ENCODE peak calls at places on chromosomes 4 and X, in ten cellular contexts. One of them, this sample, is unnamed.

GRCh38 chrX:36357855-36358254 is 438.3 kb downstream of the CFAP47 start:
- DNase-seq in activated CD4-positive, alpha-beta T cell treated with anti-CD3 and anti-CD28 coated beads for 24 hours: no peak
- DNase-seq in neuronal stem cell: no peak
- DNase-seq in RKO: no peak
- DNase-seq in AG09319: no peak
- DNase-seq in gastrocnemius medialis: no peak
- DNase-seq in activated T-cell treated with anti-CD3 and anti-CD28 coated beads, Interleukin-2, amount 50 U/mL, for 72 hours: no peak
- DNase-seq in ovary: no peak
- DNase-seq in NCI-H69: no peak
- DNase-seq in stimulated activated CD8-positive, alpha-beta memory T cell treated with anti-CD3 and anti-CD28 coated beads, Interleukin-4, amount 100 ng/mL, for 48 hours: no peak
- DNase-seq in this sample: peak

GRCh38 chr4:57462843-57463242 is 352.7 kb upstream of the IGFBP7 start:
- DNase-seq in activated CD4-positive, alpha-beta T cell treated with anti-CD3 and anti-CD28 coated beads for 24 hours: no peak
- DNase-seq in neuronal stem cell: peak
- DNase-seq in RKO: no peak
- DNase-seq in AG09319: no peak
- DNase-seq in gastrocnemius medialis: no peak
- DNase-seq in activated T-cell treated with anti-CD3 and anti-CD28 coated beads, Interleukin-2, amount 50 U/mL, for 72 hours: no peak
- DNase-seq in ovary: no peak
- DNase-seq in NCI-H69: peak
- DNase-seq in stimulated activated CD8-positive, alpha-beta memory T cell treated with anti-CD3 and anti-CD28 coated beads, Interleukin-4, amount 100 ng/mL, for 48 hours: no peak
- DNase-seq in this sample: peak

GRCh38 chr4:118683513-118683912 is 1.7 kb upstream of the METTL14 start:
- DNase-seq in activated CD4-positive, alpha-beta T cell treated with anti-CD3 and anti-CD28 coated beads for 24 hours: no peak
- DNase-seq in neuronal stem cell: no peak
- DNase-seq in RKO: peak
- DNase-seq in AG09319: no peak
- DNase-seq in gastrocnemius medialis: no peak
- DNase-seq in activated T-cell treated with anti-CD3 and anti-CD28 coated beads, Interleukin-2, amount 50 U/mL, for 72 hours: no peak
- DNase-seq in ovary: no peak
- DNase-seq in NCI-H69: peak
- DNase-seq in stimulated activated CD8-positive, alpha-beta memory T cell treated with anti-CD3 and anti-CD28 coated beads, Interleukin-4, amount 100 ng/mL, for 48 hours: no peak
- DNase-seq in this sample: peak

GRCh38 chrX:13373807-13374187 is 53.9 kb upstream of the ATXN3L start:
- DNase-seq in activated CD4-positive, alpha-beta T cell treated with anti-CD3 and anti-CD28 coated beads for 24 hours: no peak
- DNase-seq in neuronal stem cell: no peak
- DNase-seq in RKO: no peak
- DNase-seq in AG09319: peak
- DNase-seq in gastrocnemius medialis: no peak
- DNase-seq in activated T-cell treated with anti-CD3 and anti-CD28 coated beads, Interleukin-2, amount 50 U/mL, for 72 hours: no peak
- DNase-seq in ovary: no peak
- DNase-seq in NCI-H69: no peak
- DNase-seq in stimulated activated CD8-positive, alpha-beta memory T cell treated with anti-CD3 and anti-CD28 coated beads, Interleukin-4, amount 100 ng/mL, for 48 hours: no peak
- DNase-seq in this sample: no peak

GRCh38 chr4:7210818-7211217 is 18.5 kb downstream of the SORCS2 start:
- DNase-seq in activated CD4-positive, alpha-beta T cell treated with anti-CD3 and anti-CD28 coated beads for 24 hours: no peak
- DNase-seq in neuronal stem cell: no peak
- DNase-seq in RKO: no peak
- DNase-seq in AG09319: peak
- DNase-seq in gastrocnemius medialis: no peak
- DNase-seq in activated T-cell treated with anti-CD3 and anti-CD28 coated beads, Interleukin-2, amount 50 U/mL, for 72 hours: no peak
- DNase-seq in ovary: no peak
- DNase-seq in NCI-H69: no peak
- DNase-seq in stimulated activated CD8-positive, alpha-beta memory T cell treated with anti-CD3 and anti-CD28 coated beads, Interleukin-4, amount 100 ng/mL, for 48 hours: no peak
- DNase-seq in this sample: no peak

GRCh38 chr4:185322805-185323204 is 72.9 kb downstream of the LRP2BP start:
- DNase-seq in activated CD4-positive, alpha-beta T cell treated with anti-CD3 and anti-CD28 coated beads for 24 hours: no peak
- DNase-seq in neuronal stem cell: no peak
- DNase-seq in RKO: no peak
- DNase-seq in AG09319: no peak
- DNase-seq in gastrocnemius medialis: no peak
- DNase-seq in activated T-cell treated with anti-CD3 and anti-CD28 coated beads, Interleukin-2, amount 50 U/mL, for 72 hours: no peak
- DNase-seq in ovary: no peak
- DNase-seq in NCI-H69: no peak
- DNase-seq in stimulated activated CD8-positive, alpha-beta memory T cell treated with anti-CD3 and anti-CD28 coated beads, Interleukin-4, amount 100 ng/mL, for 48 hours: no peak
- DNase-seq in this sample: no peak

GRCh38 chr4:128600410-128600809 is 209.1 kb upstream of the JADE1 start:
- DNase-seq in activated CD4-positive, alpha-beta T cell treated with anti-CD3 and anti-CD28 coated beads for 24 hours: no peak
- DNase-seq in neuronal stem cell: no peak
- DNase-seq in RKO: no peak
- DNase-seq in AG09319: no peak
- DNase-seq in gastrocnemius medialis: no peak
- DNase-seq in activated T-cell treated with anti-CD3 and anti-CD28 coated beads, Interleukin-2, amount 50 U/mL, for 72 hours: no peak
- DNase-seq in ovary: peak
- DNase-seq in NCI-H69: peak
- DNase-seq in stimulated activated CD8-positive, alpha-beta memory T cell treated with anti-CD3 and anti-CD28 coated beads, Interleukin-4, amount 100 ng/mL, for 48 hours: no peak
- DNase-seq in this sample: no peak

GRCh38 chr4:74635074-74635473 is 159.2 kb downstream of the BTC start:
- DNase-seq in activated CD4-positive, alpha-beta T cell treated with anti-CD3 and anti-CD28 coated beads for 24 hours: no peak
- DNase-seq in neuronal stem cell: no peak
- DNase-seq in RKO: no peak
- DNase-seq in AG09319: no peak
- DNase-seq in gastrocnemius medialis: no peak
- DNase-seq in activated T-cell treated with anti-CD3 and anti-CD28 coated beads, Interleukin-2, amount 50 U/mL, for 72 hours: no peak
- DNase-seq in ovary: no peak
- DNase-seq in NCI-H69: no peak
- DNase-seq in stimulated activated CD8-positive, alpha-beta memory T cell treated with anti-CD3 and anti-CD28 coated beads, Interleukin-4, amount 100 ng/mL, for 48 hours: no peak
- DNase-seq in this sample: no peak

GRCh38 chr4:12446650-12447049 is 1018.0 kb upstream of the HS3ST1 start:
- DNase-seq in activated CD4-positive, alpha-beta T cell treated with anti-CD3 and anti-CD28 coated beads for 24 hours: no peak
- DNase-seq in neuronal stem cell: no peak
- DNase-seq in RKO: no peak
- DNase-seq in AG09319: no peak
- DNase-seq in gastrocnemius medialis: no peak
- DNase-seq in activated T-cell treated with anti-CD3 and anti-CD28 coated beads, Interleukin-2, amount 50 U/mL, for 72 hours: no peak
- DNase-seq in ovary: no peak
- DNase-seq in NCI-H69: no peak
- DNase-seq in stimulated activated CD8-positive, alpha-beta memory T cell treated with anti-CD3 and anti-CD28 coated beads, Interleukin-4, amount 100 ng/mL, for 48 hours: no peak
- DNase-seq in this sample: no peak

GRCh38 chr4:88957570-88957969 is 99.4 kb downstream of the FAM13A start:
- DNase-seq in activated CD4-positive, alpha-beta T cell treated with anti-CD3 and anti-CD28 coated beads for 24 hours: no peak
- DNase-seq in neuronal stem cell: no peak
- DNase-seq in RKO: no peak
- DNase-seq in AG09319: no peak
- DNase-seq in gastrocnemius medialis: no peak
- DNase-seq in activated T-cell treated with anti-CD3 and anti-CD28 coated beads, Interleukin-2, amount 50 U/mL, for 72 hours: no peak
- DNase-seq in ovary: no peak
- DNase-seq in NCI-H69: no peak
- DNase-seq in stimulated activated CD8-positive, alpha-beta memory T cell treated with anti-CD3 and anti-CD28 coated beads, Interleukin-4, amount 100 ng/mL, for 48 hours: no peak
- DNase-seq in this sample: no peak

GRCh38 chrX:28391528-28391927 is 195.7 kb upstream of the IL1RAPL1 start:
- DNase-seq in activated CD4-positive, alpha-beta T cell treated with anti-CD3 and anti-CD28 coated beads for 24 hours: no peak
- DNase-seq in neuronal stem cell: no peak
- DNase-seq in RKO: no peak
- DNase-seq in AG09319: no peak
- DNase-seq in gastrocnemius medialis: no peak
- DNase-seq in activated T-cell treated with anti-CD3 and anti-CD28 coated beads, Interleukin-2, amount 50 U/mL, for 72 hours: no peak
- DNase-seq in ovary: no peak
- DNase-seq in NCI-H69: no peak
- DNase-seq in stimulated activated CD8-positive, alpha-beta memory T cell treated with anti-CD3 and anti-CD28 coated beads, Interleukin-4, amount 100 ng/mL, for 48 hours: no peak
- DNase-seq in this sample: no peak

GRCh38 chr4:99853993-99854392 is 37.4 kb downstream of the DAPP1 start:
- DNase-seq in activated CD4-positive, alpha-beta T cell treated with anti-CD3 and anti-CD28 coated beads for 24 hours: no peak
- DNase-seq in neuronal stem cell: no peak
- DNase-seq in RKO: no peak
- DNase-seq in AG09319: no peak
- DNase-seq in gastrocnemius medialis: no peak
- DNase-seq in activated T-cell treated with anti-CD3 and anti-CD28 coated beads, Interleukin-2, amount 50 U/mL, for 72 hours: no peak
- DNase-seq in ovary: no peak
- DNase-seq in NCI-H69: peak
- DNase-seq in stimulated activated CD8-positive, alpha-beta memory T cell treated with anti-CD3 and anti-CD28 coated beads, Interleukin-4, amount 100 ng/mL, for 48 hours: no peak
- DNase-seq in this sample: no peak

GRCh38 chrX:119758682-119759332 is 419 bp downstream of the SOWAHD start:
- DNase-seq in activated CD4-positive, alpha-beta T cell treated with anti-CD3 and anti-CD28 coated beads for 24 hours: no peak
- DNase-seq in neuronal stem cell: no peak
- DNase-seq in RKO: no peak
- DNase-seq in AG09319: no peak
- DNase-seq in gastrocnemius medialis: no peak
- DNase-seq in activated T-cell treated with anti-CD3 and anti-CD28 coated beads, Interleukin-2, amount 50 U/mL, for 72 hours: peak
- DNase-seq in ovary: peak
- DNase-seq in NCI-H69: peak
- DNase-seq in stimulated activated CD8-positive, alpha-beta memory T cell treated with anti-CD3 and anti-CD28 coated beads, Interleukin-4, amount 100 ng/mL, for 48 hours: peak
- DNase-seq in this sample: peak

GRCh38 chr4:101597204-101597603 is 193.3 kb upstream of the BANK1 start:
- DNase-seq in activated CD4-positive, alpha-beta T cell treated with anti-CD3 and anti-CD28 coated beads for 24 hours: no peak
- DNase-seq in neuronal stem cell: no peak
- DNase-seq in RKO: peak
- DNase-seq in AG09319: no peak
- DNase-seq in gastrocnemius medialis: no peak
- DNase-seq in activated T-cell treated with anti-CD3 and anti-CD28 coated beads, Interleukin-2, amount 50 U/mL, for 72 hours: peak
- DNase-seq in ovary: no peak
- DNase-seq in NCI-H69: peak
- DNase-seq in stimulated activated CD8-positive, alpha-beta memory T cell treated with anti-CD3 and anti-CD28 coated beads, Interleukin-4, amount 100 ng/mL, for 48 hours: peak
- DNase-seq in this sample: no peak

GRCh38 chr4:55172694-55173287 is 47.4 kb upstream of the KDR start:
- DNase-seq in activated CD4-positive, alpha-beta T cell treated with anti-CD3 and anti-CD28 coated beads for 24 hours: no peak
- DNase-seq in neuronal stem cell: no peak
- DNase-seq in RKO: peak
- DNase-seq in AG09319: no peak
- DNase-seq in gastrocnemius medialis: no peak
- DNase-seq in activated T-cell treated with anti-CD3 and anti-CD28 coated beads, Interleukin-2, amount 50 U/mL, for 72 hours: no peak
- DNase-seq in ovary: no peak
- DNase-seq in NCI-H69: no peak
- DNase-seq in stimulated activated CD8-positive, alpha-beta memory T cell treated with anti-CD3 and anti-CD28 coated beads, Interleukin-4, amount 100 ng/mL, for 48 hours: no peak
- DNase-seq in this sample: no peak

GRCh38 chr4:26789208-26789607 is 71.4 kb upstream of the STIM2 start:
- DNase-seq in activated CD4-positive, alpha-beta T cell treated with anti-CD3 and anti-CD28 coated beads for 24 hours: no peak
- DNase-seq in neuronal stem cell: no peak
- DNase-seq in RKO: no peak
- DNase-seq in AG09319: no peak
- DNase-seq in gastrocnemius medialis: no peak
- DNase-seq in activated T-cell treated with anti-CD3 and anti-CD28 coated beads, Interleukin-2, amount 50 U/mL, for 72 hours: no peak
- DNase-seq in ovary: no peak
- DNase-seq in NCI-H69: no peak
- DNase-seq in stimulated activated CD8-positive, alpha-beta memory T cell treated with anti-CD3 and anti-CD28 coated beads, Interleukin-4, amount 100 ng/mL, for 48 hours: no peak
- DNase-seq in this sample: no peak

GRCh38 chrX:134718329-134719317 is 60.4 kb upstream of the PLAC1 start:
- DNase-seq in activated CD4-positive, alpha-beta T cell treated with anti-CD3 and anti-CD28 coated beads for 24 hours: peak
- DNase-seq in neuronal stem cell: no peak
- DNase-seq in RKO: peak
- DNase-seq in AG09319: peak
- DNase-seq in gastrocnemius medialis: peak
- DNase-seq in activated T-cell treated with anti-CD3 and anti-CD28 coated beads, Interleukin-2, amount 50 U/mL, for 72 hours: peak
- DNase-seq in ovary: peak
- DNase-seq in NCI-H69: peak
- DNase-seq in stimulated activated CD8-positive, alpha-beta memory T cell treated with anti-CD3 and anti-CD28 coated beads, Interleukin-4, amount 100 ng/mL, for 48 hours: peak
- DNase-seq in this sample: peak

GRCh38 chrX:48472851-48473717 is 2.9 kb upstream of the FTSJ1 start:
- DNase-seq in activated CD4-positive, alpha-beta T cell treated with anti-CD3 and anti-CD28 coated beads for 24 hours: no peak
- DNase-seq in neuronal stem cell: no peak
- DNase-seq in RKO: no peak
- DNase-seq in AG09319: no peak
- DNase-seq in gastrocnemius medialis: no peak
- DNase-seq in activated T-cell treated with anti-CD3 and anti-CD28 coated beads, Interleukin-2, amount 50 U/mL, for 72 hours: no peak
- DNase-seq in ovary: no peak
- DNase-seq in NCI-H69: peak
- DNase-seq in stimulated activated CD8-positive, alpha-beta memory T cell treated with anti-CD3 and anti-CD28 coated beads, Interleukin-4, amount 100 ng/mL, for 48 hours: no peak
- DNase-seq in this sample: peak

GRCh38 chr4:38034986-38035882 is 75.0 kb downstream of the PTTG2 start:
- DNase-seq in activated CD4-positive, alpha-beta T cell treated with anti-CD3 and anti-CD28 coated beads for 24 hours: no peak
- DNase-seq in neuronal stem cell: peak
- DNase-seq in RKO: peak
- DNase-seq in AG09319: peak
- DNase-seq in gastrocnemius medialis: no peak
- DNase-seq in activated T-cell treated with anti-CD3 and anti-CD28 coated beads, Interleukin-2, amount 50 U/mL, for 72 hours: peak
- DNase-seq in ovary: peak
- DNase-seq in NCI-H69: peak
- DNase-seq in stimulated activated CD8-positive, alpha-beta memory T cell treated with anti-CD3 and anti-CD28 coated beads, Interleukin-4, amount 100 ng/mL, for 48 hours: no peak
- DNase-seq in this sample: peak

GRCh38 chr4:7108046-7108625 is 40.3 kb upstream of the GRPEL1 start:
- DNase-seq in activated CD4-positive, alpha-beta T cell treated with anti-CD3 and anti-CD28 coated beads for 24 hours: no peak
- DNase-seq in neuronal stem cell: no peak
- DNase-seq in RKO: no peak
- DNase-seq in AG09319: no peak
- DNase-seq in gastrocnemius medialis: no peak
- DNase-seq in activated T-cell treated with anti-CD3 and anti-CD28 coated beads, Interleukin-2, amount 50 U/mL, for 72 hours: no peak
- DNase-seq in ovary: no peak
- DNase-seq in NCI-H69: no peak
- DNase-seq in stimulated activated CD8-positive, alpha-beta memory T cell treated with anti-CD3 and anti-CD28 coated beads, Interleukin-4, amount 100 ng/mL, for 48 hours: no peak
- DNase-seq in this sample: no peak

GRCh38 chr4:24867766-24868296 is 45.0 kb downstream of the CCDC149 start:
- DNase-seq in activated CD4-positive, alpha-beta T cell treated with anti-CD3 and anti-CD28 coated beads for 24 hours: no peak
- DNase-seq in neuronal stem cell: no peak
- DNase-seq in RKO: no peak
- DNase-seq in AG09319: no peak
- DNase-seq in gastrocnemius medialis: no peak
- DNase-seq in activated T-cell treated with anti-CD3 and anti-CD28 coated beads, Interleukin-2, amount 50 U/mL, for 72 hours: no peak
- DNase-seq in ovary: no peak
- DNase-seq in NCI-H69: no peak
- DNase-seq in stimulated activated CD8-positive, alpha-beta memory T cell treated with anti-CD3 and anti-CD28 coated beads, Interleukin-4, amount 100 ng/mL, for 48 hours: no peak
- DNase-seq in this sample: no peak

GRCh38 chr4:184437988-184438774 is 36.2 kb downstream of the IRF2 start:
- DNase-seq in activated CD4-positive, alpha-beta T cell treated with anti-CD3 and anti-CD28 coated beads for 24 hours: no peak
- DNase-seq in neuronal stem cell: no peak
- DNase-seq in RKO: no peak
- DNase-seq in AG09319: no peak
- DNase-seq in gastrocnemius medialis: no peak
- DNase-seq in activated T-cell treated with anti-CD3 and anti-CD28 coated beads, Interleukin-2, amount 50 U/mL, for 72 hours: no peak
- DNase-seq in ovary: no peak
- DNase-seq in NCI-H69: peak
- DNase-seq in stimulated activated CD8-positive, alpha-beta memory T cell treated with anti-CD3 and anti-CD28 coated beads, Interleukin-4, amount 100 ng/mL, for 48 hours: no peak
- DNase-seq in this sample: peak

GRCh38 chr4:51885371-51885770 is 42.4 kb downstream of the DCUN1D4 start:
- DNase-seq in activated CD4-positive, alpha-beta T cell treated with anti-CD3 and anti-CD28 coated beads for 24 hours: no peak
- DNase-seq in neuronal stem cell: no peak
- DNase-seq in RKO: peak
- DNase-seq in AG09319: no peak
- DNase-seq in gastrocnemius medialis: no peak
- DNase-seq in activated T-cell treated with anti-CD3 and anti-CD28 coated beads, Interleukin-2, amount 50 U/mL, for 72 hours: no peak
- DNase-seq in ovary: no peak
- DNase-seq in NCI-H69: peak
- DNase-seq in stimulated activated CD8-positive, alpha-beta memory T cell treated with anti-CD3 and anti-CD28 coated beads, Interleukin-4, amount 100 ng/mL, for 48 hours: no peak
- DNase-seq in this sample: peak

GRCh38 chr4:126851391-126851790 is 781.4 kb upstream of the INTU start:
- DNase-seq in activated CD4-positive, alpha-beta T cell treated with anti-CD3 and anti-CD28 coated beads for 24 hours: no peak
- DNase-seq in neuronal stem cell: no peak
- DNase-seq in RKO: no peak
- DNase-seq in AG09319: no peak
- DNase-seq in gastrocnemius medialis: no peak
- DNase-seq in activated T-cell treated with anti-CD3 and anti-CD28 coated beads, Interleukin-2, amount 50 U/mL, for 72 hours: no peak
- DNase-seq in ovary: no peak
- DNase-seq in NCI-H69: no peak
- DNase-seq in stimulated activated CD8-positive, alpha-beta memory T cell treated with anti-CD3 and anti-CD28 coated beads, Interleukin-4, amount 100 ng/mL, for 48 hours: no peak
- DNase-seq in this sample: no peak

GRCh38 chr4:143743591-143743990 is 43.1 kb upstream of the FREM3 start:
- DNase-seq in activated CD4-positive, alpha-beta T cell treated with anti-CD3 and anti-CD28 coated beads for 24 hours: no peak
- DNase-seq in neuronal stem cell: no peak
- DNase-seq in RKO: no peak
- DNase-seq in AG09319: no peak
- DNase-seq in gastrocnemius medialis: no peak
- DNase-seq in activated T-cell treated with anti-CD3 and anti-CD28 coated beads, Interleukin-2, amount 50 U/mL, for 72 hours: no peak
- DNase-seq in ovary: no peak
- DNase-seq in NCI-H69: no peak
- DNase-seq in stimulated activated CD8-positive, alpha-beta memory T cell treated with anti-CD3 and anti-CD28 coated beads, Interleukin-4, amount 100 ng/mL, for 48 hours: no peak
- DNase-seq in this sample: no peak

GRCh38 chrX:16457239-16457638 is 192.7 kb upstream of the S100G start:
- DNase-seq in activated CD4-positive, alpha-beta T cell treated with anti-CD3 and anti-CD28 coated beads for 24 hours: no peak
- DNase-seq in neuronal stem cell: no peak
- DNase-seq in RKO: no peak
- DNase-seq in AG09319: no peak
- DNase-seq in gastrocnemius medialis: no peak
- DNase-seq in activated T-cell treated with anti-CD3 and anti-CD28 coated beads, Interleukin-2, amount 50 U/mL, for 72 hours: no peak
- DNase-seq in ovary: no peak
- DNase-seq in NCI-H69: no peak
- DNase-seq in stimulated activated CD8-positive, alpha-beta memory T cell treated with anti-CD3 and anti-CD28 coated beads, Interleukin-4, amount 100 ng/mL, for 48 hours: no peak
- DNase-seq in this sample: no peak

GRCh38 chr4:48905363-48906015 is 1.1 kb downstream of the OCIAD2 start:
- DNase-seq in activated CD4-positive, alpha-beta T cell treated with anti-CD3 and anti-CD28 coated beads for 24 hours: no peak
- DNase-seq in neuronal stem cell: no peak
- DNase-seq in RKO: peak
- DNase-seq in AG09319: no peak
- DNase-seq in gastrocnemius medialis: no peak
- DNase-seq in activated T-cell treated with anti-CD3 and anti-CD28 coated beads, Interleukin-2, amount 50 U/mL, for 72 hours: no peak
- DNase-seq in ovary: no peak
- DNase-seq in NCI-H69: peak
- DNase-seq in stimulated activated CD8-positive, alpha-beta memory T cell treated with anti-CD3 and anti-CD28 coated beads, Interleukin-4, amount 100 ng/mL, for 48 hours: no peak
- DNase-seq in this sample: peak

GRCh38 chr4:73450398-73451004 is 14.5 kb downstream of the AFP start:
- DNase-seq in activated CD4-positive, alpha-beta T cell treated with anti-CD3 and anti-CD28 coated beads for 24 hours: no peak
- DNase-seq in neuronal stem cell: no peak
- DNase-seq in RKO: peak
- DNase-seq in AG09319: peak
- DNase-seq in gastrocnemius medialis: no peak
- DNase-seq in activated T-cell treated with anti-CD3 and anti-CD28 coated beads, Interleukin-2, amount 50 U/mL, for 72 hours: no peak
- DNase-seq in ovary: peak
- DNase-seq in NCI-H69: peak
- DNase-seq in stimulated activated CD8-positive, alpha-beta memory T cell treated with anti-CD3 and anti-CD28 coated beads, Interleukin-4, amount 100 ng/mL, for 48 hours: no peak
- DNase-seq in this sample: peak

This sample was measured in NCI-H82.